ENCODE peak calls at places on chromosomes 5 and 9, in four cellular contexts. R is small intestine, N is tibial artery, C is astrocyte. W is an unnamed sample.

GRCh38 chr9:5428172-5428571 is 9.6 kb downstream of the PLGRKT start:
- DNase-seq in R (peak; percentile 36), N (no peak), C (no peak), W (no peak)

GRCh38 chr5:21919417-21920022 is 933.6 kb downstream of the CDH12 start:
- DNase-seq in R (peak; percentile 11), N (no peak), C (peak; percentile 12), W (peak; percentile 3)

GRCh38 chr9:35267716-35268115 is 105.9 kb downstream of the UNC13B start:
- DNase-seq in R (peak; percentile 28), N (no peak), C (no peak), W (no peak)

GRCh38 chr9:77808750-77809079 is 160.6 kb upstream of the GNA14 start:
- DNase-seq in R (no peak), N (no peak), C (no peak), W (no peak)

GRCh38 chr5:60148356-60148755 is 254.8 kb upstream of the PDE4D start:
- DNase-seq in R (no peak), N (no peak), C (peak; percentile 46), W (no peak)

GRCh38 chr5:137582218-137582617 is 83.1 kb upstream of the SPOCK1 start:
- DNase-seq in R (no peak), N (no peak), C (no peak), W (no peak)

GRCh38 chr9:37540634-37541033 is 35.5 kb downstream of the FBXO10 start:
- DNase-seq in R (peak; percentile 6), N (no peak), C (no peak), W (no peak)

GRCh38 chr9:6128030-6128429 is 87.6 kb upstream of the IL33 start:
- DNase-seq in R (no peak), N (no peak), C (no peak), W (no peak)

GRCh38 chr9:129558551-129559505 is 62.1 kb downstream of the C9orf50 start:
- DNase-seq in R (no peak), N (no peak), C (no peak), W (no peak)

GRCh38 chr5:140293091-140293996 is 9.6 kb downstream of the PFDN1 start:
- DNase-seq in R (no peak), N (no peak), C (no peak), W (peak; percentile 29)

GRCh38 chr9:114958021-114958846 is 27.8 kb upstream of the TNFSF8 start:
- DNase-seq in R (peak; percentile 13), N (peak; percentile 77), C (no peak), W (no peak)

GRCh38 chr9:115035872-115036612 is 81.9 kb downstream of the TNC start:
- DNase-seq in R (no peak), N (no peak), C (peak; percentile 99), W (no peak)

GRCh38 chr5:42993516-42994284 is 46.4 kb downstream of the ANXA2R start:
- DNase-seq in R (peak; percentile 20), N (no peak), C (peak; percentile 86), W (peak; percentile 37)

GRCh38 chr9:110578896-110579752 is at the start of gene SVEP1:
- DNase-seq in R (no peak), N (peak; percentile 71), C (peak; percentile 72), W (peak; percentile 35)

GRCh38 chr5:123035320-123035949 is 1.1 kb downstream of the PPIC start:
- DNase-seq in R (peak; percentile 80), N (peak; percentile 85), C (peak; percentile 14), W (peak; percentile 58)

GRCh38 chr9:124309665-124310064 is 51.9 kb downstream of the NEK6 start:
- DNase-seq in R (no peak), N (peak; percentile 92), C (peak; percentile 97), W (peak; percentile 89)

GRCh38 chr5:153777681-153778080 is 261.0 kb downstream of the FAM114A2 start:
- DNase-seq in R (no peak), N (no peak), C (no peak), W (no peak)

GRCh38 chr9:20376780-20377179 is 245.5 kb downstream of the MLLT3 start:
- DNase-seq in R (no peak), N (no peak), C (no peak), W (no peak)

GRCh38 chr5:93595420-93596136 is 12.6 kb downstream of the NR2F1 start:
- DNase-seq in R (no peak), N (no peak), C (no peak), W (no peak)

GRCh38 chr9:131096490-131097258 is at the start of gene AIF1L:
- DNase-seq in R (no peak), N (peak; percentile 74), C (no peak), W (no peak)

GRCh38 chr9:127817881-127818434 is 15.3 kb downstream of the FPGS start:
- DNase-seq in R (no peak), N (no peak), C (no peak), W (no peak)

GRCh38 chr9:131552030-131552429 is 6.7 kb downstream of the PRRT1B start:
- DNase-seq in R (no peak), N (no peak), C (no peak), W (no peak)

GRCh38 chr9:80839821-80840670 is 849.3 kb downstream of the TLE1 start:
- DNase-seq in R (no peak), N (no peak), C (peak; percentile 82), W (no peak)

GRCh38 chr5:172548311-172548731 is 92.7 kb upstream of the NEURL1B start:
- DNase-seq in R (no peak), N (no peak), C (no peak), W (no peak)

DNA sequence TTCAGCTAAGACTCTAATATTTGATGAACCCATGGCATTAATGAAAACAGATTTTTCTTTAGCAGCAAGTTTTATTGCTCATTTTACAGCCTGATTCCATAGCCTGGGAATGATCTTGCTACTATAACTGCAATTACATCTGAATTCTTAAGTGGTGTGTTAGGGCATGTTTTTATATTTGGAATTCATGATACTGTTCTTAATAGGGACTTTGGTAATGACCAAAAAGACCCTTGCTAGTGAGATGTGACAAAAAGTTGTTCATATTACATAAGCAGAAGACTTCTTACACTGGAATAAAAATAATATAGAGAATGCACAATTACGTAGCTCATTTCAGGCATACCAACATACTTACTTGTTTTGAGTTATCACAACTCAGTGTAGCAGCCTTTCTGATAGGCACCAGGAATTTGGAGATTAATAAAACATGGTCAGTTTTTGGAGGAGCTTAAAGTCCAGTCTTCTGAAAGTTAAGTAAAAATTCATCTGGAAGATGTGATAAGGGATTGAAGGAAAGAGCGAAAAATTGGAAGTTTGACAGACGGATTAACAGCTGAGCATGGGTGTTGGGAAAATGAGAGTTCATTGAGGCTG is 169.2 kb downstream of the TRPM3 start:
- DNase-seq in R (no peak), N (no peak), C (peak; percentile 49), W (no peak)
- H3K4me1 ChIP-seq in R (no peaks in the 10 kb centered on the region), N (no peaks in the 10 kb centered on the region), C (peaks cover 27% of the 10 kb centered on the region), W (peaks cover 47% of the 10 kb centered on the region)

GRCh38 chr9:89434636-89435314 is 63.1 kb downstream of the SEMA4D start:
- DNase-seq in R (no peak), N (no peak), C (no peak), W (no peak)
- H3K4me1 ChIP-seq in R (peaks cover 5% of the 10 kb centered on the region), N (no peaks in the 10 kb centered on the region), C (peaks cover 7% of the 10 kb centered on the region), W (peaks cover 7% of the 10 kb centered on the region)

GRCh38 chr5:150510460-150511263 is 2.7 kb downstream of the NDST1 start:
- DNase-seq in R (peak; percentile 95), N (no peak), C (peak; percentile 70), W (no peak)

GRCh38 chr5:150513375-150514309 is 5.7 kb downstream of the NDST1 start:
- DNase-seq in R (no peak), N (no peak), C (no peak), W (no peak)

GRCh38 chr5:150512368-150512747 is 4.4 kb downstream of the NDST1 start:
- DNase-seq in R (peak; percentile 77), N (no peak), C (no peak), W (no peak)

GRCh38 chr5:150509992-150510391 is 2.1 kb downstream of the NDST1 start:
- DNase-seq in R (no peak), N (no peak), C (no peak), W (no peak)

DNA sequence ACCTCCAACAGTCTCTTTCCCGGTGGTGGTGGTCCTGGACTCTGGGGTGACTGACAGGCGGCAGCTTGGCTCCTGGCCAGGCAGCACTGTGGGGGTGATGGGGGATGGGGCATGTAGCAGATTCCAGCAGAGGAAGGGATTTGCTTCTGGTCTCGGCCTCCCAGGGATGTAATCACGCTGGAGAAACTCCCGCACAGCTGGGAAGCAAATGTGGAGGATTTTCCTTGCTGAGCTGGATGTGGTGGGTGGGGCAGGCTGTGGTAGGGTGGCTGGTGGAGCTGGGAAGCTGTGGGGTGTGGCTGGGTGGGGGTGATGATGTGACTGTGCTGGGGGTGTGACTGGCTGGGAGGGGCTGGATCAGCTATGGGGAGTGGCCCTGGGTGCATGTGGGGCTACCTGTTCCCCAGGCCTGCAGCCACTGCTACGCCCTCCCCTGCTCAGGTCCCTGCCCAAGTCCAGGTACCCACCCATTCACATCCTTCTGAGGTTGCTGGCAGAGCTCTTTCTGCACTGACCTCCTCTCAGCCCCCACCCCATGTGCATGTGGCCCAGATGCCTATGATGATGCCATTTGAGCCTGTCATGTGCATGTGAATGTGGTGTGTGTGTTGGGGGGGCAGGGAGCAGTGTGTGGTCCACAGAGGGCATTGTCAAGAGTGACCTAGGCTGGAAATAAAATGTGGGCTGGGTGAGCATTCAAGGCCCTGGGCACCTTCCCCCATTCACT is 3.9 kb downstream of the NDST1 start:
- DNase-seq in R (peak; percentile 94), N (no peak), C (peak; percentile 77), W (peak; percentile 49)
- H3K4me1 ChIP-seq in R (peaks cover 25% of the 10 kb centered on the region), N (peaks cover 14% of the 10 kb centered on the region), C (peaks cover 84% of the 10 kb centered on the region), W (peaks cover 67% of the 10 kb centered on the region)

GRCh38 chr5:150442699-150443080 is 6.8 kb downstream of the RPS14 start:
- DNase-seq in R (no peak), N (no peak), C (no peak), W (no peak)
- H3K4me1 ChIP-seq in R (no peaks in the 10 kb centered on the region), N (no peaks in the 10 kb centered on the region), C (peaks cover 16% of the 10 kb centered on the region), W (peaks cover 1% of the 10 kb centered on the region)

GRCh38 chr5:32866138-32866537 is 155.0 kb downstream of the NPR3 start:
- DNase-seq in R (no peak), N (no peak), C (no peak), W (no peak)
- H3K4me1 ChIP-seq in R (no peaks in the 10 kb centered on the region), N (no peaks in the 10 kb centered on the region), C (peaks cover 7% of the 10 kb centered on the region), W (peaks cover 11% of the 10 kb centered on the region)

GRCh38 chr9:109115931-109116541 is 3.7 kb downstream of the TMEM245 start:
- DNase-seq in R (no peak), N (no peak), C (peak; percentile 47), W (no peak)

GRCh38 chr9:109118802-109119438 is 827 bp downstream of the TMEM245 start:
- DNase-seq in R (no peak), N (peak; percentile 66), C (peak; percentile 8), W (peak; percentile 46)

GRCh38 chr9:109120204-109120789 is 550 bp upstream of the TMEM245 start:
- DNase-seq in R (no peak), N (no peak), C (no peak), W (no peak)

GRCh38 chr9:109119439-109120203 is at the start of gene TMEM245:
- DNase-seq in R (peak; percentile 99), N (peak; percentile 99), C (peak; percentile 99), W (peak; percentile 93)

GRCh38 chr9:109117856-109118801 is 1.6 kb downstream of the TMEM245 start:
- DNase-seq in R (peak; percentile 90), N (no peak), C (peak; percentile 83), W (peak; percentile 15)
- H3K4me1 ChIP-seq in R (peaks cover 7% of the 10 kb centered on the region), N (no peaks in the 10 kb centered on the region), C (peaks cover 13% of the 10 kb centered on the region), W (peaks cover 24% of the 10 kb centered on the region)